ENCODE peak calls at places on chromosomes 11 and 22, in five cellular contexts. One of them, this sample, is unnamed. For H3K36me3, the result is how much of the 10 kb centered on the place peaks cover.

GRCh38 chr22:47923011-47923427 is 1160.6 kb downstream of the TBC1D22A start:
- DNase-seq in heart left ventricle: no peak
- DNase-seq in mammary epithelial cell: no peak
- DNase-seq in cardiac muscle cell: no peak
- DNase-seq in bronchial epithelial cell: no peak
- DNase-seq in this sample: no peak

GRCh38 chr11:27678242-27678641 is 22.0 kb downstream of the BDNF start:
- DNase-seq in mammary epithelial cell: no peak
- DNase-seq in heart left ventricle: no peak
- DNase-seq in cardiac muscle cell: no peak
- DNase-seq in bronchial epithelial cell: no peak
- DNase-seq in this sample: no peak

GRCh38 chr11:99257131-99257530 is 236.4 kb downstream of the CNTN5 start:
- DNase-seq in cardiac muscle cell: no peak
- DNase-seq in bronchial epithelial cell: peak
- DNase-seq in heart left ventricle: no peak
- DNase-seq in mammary epithelial cell: no peak
- DNase-seq in this sample: no peak

GRCh38 chr11:73206751-73207280 is 11.3 kb upstream of the P2RY2 start:
- DNase-seq in bronchial epithelial cell: peak
- DNase-seq in heart left ventricle: no peak
- DNase-seq in cardiac muscle cell: no peak
- DNase-seq in mammary epithelial cell: no peak
- DNase-seq in this sample: no peak

GRCh38 chr22:47018010-47018910 is 255.8 kb downstream of the TBC1D22A start:
- DNase-seq in cardiac muscle cell: no peak
- DNase-seq in heart left ventricle: no peak
- DNase-seq in bronchial epithelial cell: no peak
- DNase-seq in mammary epithelial cell: no peak
- DNase-seq in this sample: no peak

GRCh38 chr11:111777094-111778046 is 11.2 kb upstream of the PPP2R1B start:
- DNase-seq in cardiac muscle cell: peak
- DNase-seq in bronchial epithelial cell: peak
- DNase-seq in mammary epithelial cell: peak
- DNase-seq in heart left ventricle: no peak
- DNase-seq in this sample: peak

GRCh38 chr11:74139151-74139918 is 31.5 kb downstream of the C2CD3 start:
- DNase-seq in cardiac muscle cell: no peak
- DNase-seq in bronchial epithelial cell: no peak
- DNase-seq in heart left ventricle: no peak
- DNase-seq in mammary epithelial cell: no peak
- DNase-seq in this sample: no peak

GRCh38 chr11:64659417-64660144 is 63.4 kb downstream of the NRXN2 start:
- DNase-seq in bronchial epithelial cell: peak
- DNase-seq in cardiac muscle cell: no peak
- DNase-seq in mammary epithelial cell: peak
- DNase-seq in heart left ventricle: no peak
- DNase-seq in this sample: no peak

GRCh38 chr11:75982309-75982708 is 167.3 kb downstream of the UVRAG start:
- DNase-seq in heart left ventricle: no peak
- DNase-seq in cardiac muscle cell: no peak
- DNase-seq in bronchial epithelial cell: no peak
- DNase-seq in mammary epithelial cell: no peak
- DNase-seq in this sample: no peak

GRCh38 chr11:106424111-106424510 is 346.6 kb downstream of the AASDHPPT start:
- DNase-seq in cardiac muscle cell: no peak
- DNase-seq in bronchial epithelial cell: peak
- DNase-seq in heart left ventricle: no peak
- DNase-seq in mammary epithelial cell: peak
- DNase-seq in this sample: no peak

GRCh38 chr22:36391648-36392047 is 3.9 kb upstream of the MYH9 start:
- DNase-seq in cardiac muscle cell: no peak
- DNase-seq in heart left ventricle: no peak
- DNase-seq in bronchial epithelial cell: no peak
- DNase-seq in mammary epithelial cell: no peak
- DNase-seq in this sample: no peak

GRCh38 chr22:19800761-19801244 is 40.2 kb downstream of the TBX1 start:
- DNase-seq in mammary epithelial cell: no peak
- DNase-seq in heart left ventricle: no peak
- DNase-seq in bronchial epithelial cell: no peak
- DNase-seq in cardiac muscle cell: peak
- DNase-seq in this sample: peak

GRCh38 chr11:130907229-130907628 is 9.1 kb downstream of the SNX19 start:
- DNase-seq in cardiac muscle cell: no peak
- DNase-seq in bronchial epithelial cell: no peak
- DNase-seq in heart left ventricle: no peak
- DNase-seq in mammary epithelial cell: no peak
- DNase-seq in this sample: no peak
- H3K36me3 ChIP-seq in cardiac muscle cell: half or more
- H3K36me3 ChIP-seq in bronchial epithelial cell: under half
- H3K36me3 ChIP-seq in heart left ventricle: half or more
- H3K36me3 ChIP-seq in mammary epithelial cell: under half
- H3K36me3 ChIP-seq in this sample: under half

GRCh38 chr11:78229106-78229505 is 40.4 kb downstream of the USP35 start:
- DNase-seq in mammary epithelial cell: no peak
- DNase-seq in cardiac muscle cell: no peak
- DNase-seq in heart left ventricle: no peak
- DNase-seq in bronchial epithelial cell: no peak
- DNase-seq in this sample: no peak

GRCh38 chr11:78230161-78230877 is 41.6 kb downstream of the USP35 start:
- DNase-seq in cardiac muscle cell: no peak
- DNase-seq in heart left ventricle: no peak
- DNase-seq in bronchial epithelial cell: peak
- DNase-seq in mammary epithelial cell: no peak
- DNase-seq in this sample: no peak

GRCh38 chr11:78228467-78228866 is 39.7 kb downstream of the USP35 start:
- DNase-seq in cardiac muscle cell: peak
- DNase-seq in heart left ventricle: no peak
- DNase-seq in mammary epithelial cell: peak
- DNase-seq in bronchial epithelial cell: peak
- DNase-seq in this sample: no peak

GRCh38 chr11:78231962-78232459 is 43.3 kb downstream of the USP35 start:
- DNase-seq in cardiac muscle cell: no peak
- DNase-seq in mammary epithelial cell: peak
- DNase-seq in bronchial epithelial cell: peak
- DNase-seq in heart left ventricle: no peak
- DNase-seq in this sample: no peak

GRCh38 chr11:78234006-78234405 is 45.3 kb downstream of the USP35 start:
- DNase-seq in heart left ventricle: no peak
- DNase-seq in mammary epithelial cell: no peak
- DNase-seq in bronchial epithelial cell: no peak
- DNase-seq in cardiac muscle cell: no peak
- DNase-seq in this sample: peak
- H3K36me3 ChIP-seq in heart left ventricle: under half
- H3K36me3 ChIP-seq in mammary epithelial cell: under half
- H3K36me3 ChIP-seq in bronchial epithelial cell: under half
- H3K36me3 ChIP-seq in cardiac muscle cell: under half
- H3K36me3 ChIP-seq in this sample: under half

GRCh38 chr22:17106785-17107546 is 14.2 kb downstream of the TMEM121B start:
- DNase-seq in mammary epithelial cell: no peak
- DNase-seq in bronchial epithelial cell: no peak
- DNase-seq in cardiac muscle cell: no peak
- DNase-seq in heart left ventricle: no peak
- DNase-seq in this sample: no peak
- H3K36me3 ChIP-seq in mammary epithelial cell: under half
- H3K36me3 ChIP-seq in bronchial epithelial cell: under half
- H3K36me3 ChIP-seq in cardiac muscle cell: under half
- H3K36me3 ChIP-seq in heart left ventricle: half or more
- H3K36me3 ChIP-seq in this sample: under half

GRCh38 chr22:38505595-38506117 is 455 bp downstream of the DDX17 start:
- DNase-seq in mammary epithelial cell: peak
- DNase-seq in heart left ventricle: peak
- DNase-seq in cardiac muscle cell: peak
- DNase-seq in bronchial epithelial cell: no peak
- DNase-seq in this sample: peak

GRCh38 chr22:38504731-38505594 is 1.1 kb downstream of the DDX17 start:
- DNase-seq in heart left ventricle: peak
- DNase-seq in cardiac muscle cell: peak
- DNase-seq in mammary epithelial cell: peak
- DNase-seq in bronchial epithelial cell: peak
- DNase-seq in this sample: peak

GRCh38 chr22:38506118-38506962 is at the start of gene DDX17:
- DNase-seq in cardiac muscle cell: peak
- DNase-seq in bronchial epithelial cell: peak
- DNase-seq in mammary epithelial cell: peak
- DNase-seq in heart left ventricle: peak
- DNase-seq in this sample: peak

GRCh38 chr22:38501797-38502672 is 4.1 kb downstream of the DDX17 start:
- DNase-seq in mammary epithelial cell: no peak
- DNase-seq in heart left ventricle: no peak
- DNase-seq in cardiac muscle cell: no peak
- DNase-seq in bronchial epithelial cell: no peak
- DNase-seq in this sample: no peak

GRCh38 chr22:38503021-38503420 is 3.1 kb downstream of the DDX17 start:
- DNase-seq in mammary epithelial cell: no peak
- DNase-seq in heart left ventricle: no peak
- DNase-seq in cardiac muscle cell: no peak
- DNase-seq in bronchial epithelial cell: no peak
- DNase-seq in this sample: no peak
- H3K36me3 ChIP-seq in mammary epithelial cell: under half
- H3K36me3 ChIP-seq in heart left ventricle: half or more
- H3K36me3 ChIP-seq in cardiac muscle cell: under half
- H3K36me3 ChIP-seq in bronchial epithelial cell: under half
- H3K36me3 ChIP-seq in this sample: under half

GRCh38 chr22:44449683-44450425 is 48.2 kb downstream of the RTL6 start:
- DNase-seq in cardiac muscle cell: no peak
- DNase-seq in heart left ventricle: no peak
- DNase-seq in mammary epithelial cell: no peak
- DNase-seq in bronchial epithelial cell: no peak
- DNase-seq in this sample: no peak

GRCh38 chr22:44452531-44453420 is 45.3 kb downstream of the RTL6 start:
- DNase-seq in heart left ventricle: no peak
- DNase-seq in bronchial epithelial cell: no peak
- DNase-seq in cardiac muscle cell: no peak
- DNase-seq in mammary epithelial cell: no peak
- DNase-seq in this sample: peak

GRCh38 chr22:44450503-44450902 is 47.5 kb downstream of the RTL6 start:
- DNase-seq in bronchial epithelial cell: no peak
- DNase-seq in cardiac muscle cell: no peak
- DNase-seq in mammary epithelial cell: no peak
- DNase-seq in heart left ventricle: no peak
- DNase-seq in this sample: no peak

GRCh38 chr22:44449061-44449682 is 48.9 kb downstream of the RTL6 start:
- DNase-seq in cardiac muscle cell: no peak
- DNase-seq in bronchial epithelial cell: peak
- DNase-seq in heart left ventricle: no peak
- DNase-seq in mammary epithelial cell: peak
- DNase-seq in this sample: no peak

GRCh38 chr22:44451016-44451415 is 47.0 kb downstream of the RTL6 start:
- DNase-seq in heart left ventricle: no peak
- DNase-seq in bronchial epithelial cell: no peak
- DNase-seq in mammary epithelial cell: no peak
- DNase-seq in cardiac muscle cell: no peak
- DNase-seq in this sample: no peak
- H3K36me3 ChIP-seq in heart left ventricle: under half
- H3K36me3 ChIP-seq in bronchial epithelial cell: under half
- H3K36me3 ChIP-seq in mammary epithelial cell: under half
- H3K36me3 ChIP-seq in cardiac muscle cell: under half
- H3K36me3 ChIP-seq in this sample: under half

GRCh38 chr11:130650456-130651068 is 202.1 kb downstream of the ADAMTS15 start:
- DNase-seq in cardiac muscle cell: no peak
- DNase-seq in bronchial epithelial cell: no peak
- DNase-seq in heart left ventricle: no peak
- DNase-seq in mammary epithelial cell: no peak
- DNase-seq in this sample: no peak
- H3K36me3 ChIP-seq in cardiac muscle cell: under half
- H3K36me3 ChIP-seq in bronchial epithelial cell: under half
- H3K36me3 ChIP-seq in heart left ventricle: under half
- H3K36me3 ChIP-seq in mammary epithelial cell: under half
- H3K36me3 ChIP-seq in this sample: under half

DNA sequence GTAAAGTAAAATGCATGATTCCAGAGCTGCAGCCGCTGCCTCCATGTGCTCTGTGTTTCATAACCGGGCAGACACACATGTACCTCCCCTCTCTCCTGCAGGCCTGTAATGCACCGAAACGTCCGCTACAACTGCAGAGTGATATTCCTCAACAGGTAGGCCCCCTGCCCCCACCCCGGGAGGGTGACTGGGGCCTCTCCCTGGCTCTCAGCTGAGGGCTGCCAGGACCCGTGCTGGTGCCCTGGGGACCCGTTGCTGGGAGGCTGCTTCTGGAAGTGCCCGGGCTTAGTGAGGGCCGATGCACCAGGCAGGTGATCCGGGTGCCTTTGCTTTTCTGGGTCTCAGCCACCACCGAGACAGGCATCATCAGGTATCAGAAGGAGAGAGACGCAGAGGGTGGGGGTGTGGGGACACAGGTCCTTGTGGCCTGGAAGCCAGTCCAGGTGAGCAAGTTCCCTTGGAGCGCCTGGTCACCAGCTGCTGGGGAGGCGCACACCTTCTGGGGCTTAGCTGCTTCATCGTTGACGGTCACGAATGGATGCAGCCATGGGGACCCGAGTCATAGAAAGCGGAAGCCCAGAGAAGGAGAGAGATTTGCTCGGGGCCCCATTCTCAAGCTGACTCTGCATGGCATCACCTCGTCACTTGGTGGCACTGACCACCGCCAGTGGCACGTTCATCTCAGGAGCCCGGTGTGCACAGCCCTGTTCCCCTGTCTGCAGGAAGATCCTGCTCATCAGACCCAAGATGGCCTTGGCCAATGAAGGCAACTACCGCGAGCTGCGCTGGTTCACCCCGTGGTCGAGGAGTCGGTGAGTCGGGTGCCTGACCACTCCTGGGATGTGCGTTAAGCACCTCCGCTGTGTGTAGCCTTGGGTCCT is 10.6 kb downstream of the NADSYN1 start:
- DNase-seq in cardiac muscle cell: no peak
- DNase-seq in heart left ventricle: no peak
- DNase-seq in mammary epithelial cell: no peak
- DNase-seq in bronchial epithelial cell: no peak
- DNase-seq in this sample: no peak
- H3K36me3 ChIP-seq in cardiac muscle cell: under half
- H3K36me3 ChIP-seq in heart left ventricle: half or more
- H3K36me3 ChIP-seq in mammary epithelial cell: under half
- H3K36me3 ChIP-seq in bronchial epithelial cell: under half
- H3K36me3 ChIP-seq in this sample: under half

DNA sequence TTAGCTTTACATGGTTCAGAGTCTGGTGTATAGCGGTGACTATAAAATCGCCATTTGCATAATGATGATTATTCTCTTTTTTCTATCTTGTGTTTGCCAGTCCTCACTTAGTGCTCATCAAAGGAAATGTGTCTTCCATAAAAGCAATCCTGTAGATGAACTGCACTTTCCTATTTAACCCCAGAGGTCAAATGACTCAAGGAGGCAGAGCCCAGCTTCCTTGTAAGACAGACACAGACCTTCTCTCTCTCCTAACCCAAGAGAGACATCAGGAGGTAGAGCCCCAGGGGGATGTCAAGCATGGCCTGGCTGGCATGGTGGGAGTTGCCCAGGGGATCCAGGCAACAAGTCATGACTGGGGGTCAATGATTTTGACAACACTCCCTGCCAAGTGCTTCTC is 46.9 kb upstream of the CRTAM start:
- DNase-seq in cardiac muscle cell: no peak
- DNase-seq in heart left ventricle: no peak
- DNase-seq in mammary epithelial cell: no peak
- DNase-seq in bronchial epithelial cell: peak
- DNase-seq in this sample: no peak
- H3K36me3 ChIP-seq in cardiac muscle cell: under half
- H3K36me3 ChIP-seq in heart left ventricle: half or more
- H3K36me3 ChIP-seq in mammary epithelial cell: under half
- H3K36me3 ChIP-seq in bronchial epithelial cell: under half
- H3K36me3 ChIP-seq in this sample: under half

This sample was measured in testis.